ENCODE peak calls at places on chromosomes 11 and 22, in eight cellular contexts. B is cardiac muscle cell, O is fibroblast of lung, T is natural killer cell, Q is RWPE1, A is NB4, Y is adrenal gland, S is ovary. Z is an unnamed sample.
A peak's percentile ranks its signal among the peaks of the same experiment; 100 is the strongest.

GRCh38 chr11:109197656-109198055 is 224.3 kb upstream of the C11orf87 start:
- DNase-seq in Y (no peak), T (no peak), O (no peak), S (no peak), B (peak; percentile 59), A (peak; percentile 74), Q (no peak), Z (no peak)

GRCh38 chr11:2581151-2581930 is 118.5 kb downstream of the KCNQ1OT1 start:
- DNase-seq in O (no peak), T (peak; percentile 12), A (no peak), S (peak; percentile 5), Q (no peak), B (no peak), Y (peak; percentile 19), Z (peak; percentile 7)

GRCh38 chr11:69304686-69305085 is 10.7 kb downstream of the MYEOV start:
- DNase-seq in B (no peak), Q (no peak), O (no peak), Y (no peak), A (no peak), S (no peak), T (no peak), Z (no peak)

GRCh38 chr11:291281-292210 is 2.6 kb downstream of the PGGHG start:
- DNase-seq in A (no peak), B (no peak), O (no peak), Q (no peak), S (no peak), T (no peak), Y (no peak), Z (no peak)

GRCh38 chr11:91998466-91998865 is 226.2 kb upstream of the FAT3 start:
- DNase-seq in T (no peak), A (no peak), B (no peak), Y (no peak), S (no peak), Q (no peak), O (no peak), Z (no peak)

GRCh38 chr11:67665537-67666302 is 8.7 kb downstream of the ALDH3B2 start:
- DNase-seq in Q (no peak), S (no peak), B (no peak), A (no peak), O (no peak), T (no peak), Y (no peak), Z (no peak)

GRCh38 chr22:44331881-44332714 is 19.3 kb upstream of the SHISAL1 start:
- DNase-seq in O (peak; percentile 17), A (no peak), S (no peak), Q (no peak), B (peak; percentile 51), Y (no peak), T (no peak), Z (no peak)

GRCh38 chr11:47257518-47258316 is at the start of gene NR1H3:
- DNase-seq in O (peak; percentile 96), A (peak; percentile 93), Y (peak; percentile 71), T (peak; percentile 30), S (peak; percentile 88), Q (peak; percentile 41), B (peak; percentile 96), Z (peak; percentile 30)

GRCh38 chr22:49886346-49887073 is 31.7 kb downstream of the ALG12 start:
- DNase-seq in S (no peak), Y (no peak), T (no peak), A (no peak), Q (no peak), B (no peak), O (no peak), Z (no peak)

GRCh38 chr11:93494341-93494740 is 48.9 kb downstream of the SMCO4 start:
- DNase-seq in A (no peak), Y (no peak), S (no peak), B (no peak), T (no peak), O (no peak), Q (no peak), Z (no peak)

GRCh38 chr11:109641549-109641948 is 219.6 kb downstream of the C11orf87 start:
- DNase-seq in Q (peak; percentile 27), S (no peak), A (peak; percentile 53), T (no peak), B (peak; percentile 62), O (peak; percentile 1), Y (no peak), Z (peak; percentile 29)

GRCh38 chr11:34468209-34468841 is 29.6 kb downstream of the CAT start:
- DNase-seq in A (peak; percentile 76), O (peak; percentile 35), Y (peak; percentile 22), B (peak; percentile 45), T (no peak), S (no peak), Q (peak; percentile 43), Z (no peak)
- TF ChIP-seq CTCF in A (peak; percentile 90), O (peak; percentile 48), Y (peak; percentile 70), B (peak; percentile 64), T (peak; percentile 62), S (no peak), Q (peak; percentile 85), Z (peak; percentile 49)

GRCh38 chr11:6925636-6926207 is 504 bp upstream of the ZNF215 start:
- DNase-seq in S (no peak), O (no peak), Q (peak; percentile 1), B (peak; percentile 36), Y (no peak), T (no peak), A (no peak), Z (no peak)
- TF ChIP-seq CTCF in S (no peak), O (no peak), Q (no peak), B (no peak), Y (no peak), T (no peak), A (no peak), Z (no peak)

GRCh38 chr11:37061426-37061825 is 463.4 kb upstream of the RAG2 start:
- DNase-seq in T (no peak), A (no peak), S (no peak), Q (no peak), Y (no peak), O (no peak), B (no peak), Z (no peak)
- TF ChIP-seq CTCF in T (no peak), A (no peak), S (no peak), Q (no peak), Y (no peak), O (no peak), B (no peak), Z (no peak)

GRCh38 chr11:133619973-133620372 is 87.7 kb upstream of the OPCML start:
- DNase-seq in T (no peak), S (no peak), B (no peak), Y (no peak), Q (no peak), A (peak; percentile 33), O (no peak), Z (no peak)
- TF ChIP-seq CTCF in T (no peak), S (no peak), B (no peak), Y (no peak), Q (no peak), A (peak; percentile 27), O (no peak), Z (peak; percentile 30)

GRCh38 chr11:15258433-15259350 is 144.0 kb downstream of the INSC start:
- DNase-seq in B (peak; percentile 16), T (no peak), A (peak; percentile 11), Q (peak; percentile 18), S (no peak), Y (no peak), O (peak; percentile 66), Z (no peak)
- TF ChIP-seq CTCF in B (no peak), T (no peak), A (no peak), Q (no peak), S (no peak), Y (no peak), O (no peak), Z (peak; percentile 53)

DNA sequence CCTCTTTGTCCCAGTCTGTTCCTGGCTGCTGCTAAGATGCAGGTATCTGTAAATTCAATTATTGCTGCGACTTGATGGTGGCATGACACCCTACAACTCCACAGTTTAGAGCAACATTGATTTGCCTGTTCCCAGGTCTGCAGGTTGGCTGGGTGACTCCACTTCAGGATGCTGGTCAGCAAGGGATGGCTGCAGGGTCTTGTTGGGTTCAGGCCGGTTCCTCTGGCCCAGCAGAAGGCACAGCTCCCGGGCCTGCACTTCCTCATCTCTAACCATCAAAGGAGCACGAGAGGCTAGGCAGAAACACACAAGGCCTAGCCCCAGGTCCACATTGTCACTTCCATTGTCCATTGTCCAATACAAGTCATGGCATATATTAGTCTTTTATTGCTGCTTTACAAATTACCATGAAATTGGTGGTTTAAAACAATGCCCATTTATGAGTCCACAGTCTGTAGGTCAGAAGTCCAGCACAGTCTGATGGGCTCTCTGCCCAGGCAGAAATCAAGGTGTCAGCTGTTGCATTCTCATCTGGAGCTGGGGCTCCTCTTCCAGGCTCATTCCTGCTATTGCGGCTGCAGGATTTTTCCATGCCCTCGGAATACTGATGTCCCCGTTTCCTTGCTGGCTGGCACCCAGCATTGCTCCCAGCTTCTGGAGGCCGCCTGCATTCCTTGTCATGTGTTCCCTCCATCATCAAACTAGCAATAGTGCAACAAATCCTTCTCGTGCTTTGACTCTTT is 96.6 kb upstream of the LMO1 start:
- DNase-seq in Y (no peak), T (no peak), Q (no peak), S (no peak), A (no peak), O (no peak), B (peak; percentile 12), Z (no peak)
- TF ChIP-seq CTCF in Y (no peak), T (no peak), Q (no peak), S (no peak), A (no peak), O (no peak), B (no peak), Z (no peak)

Z was measured in progenitor cell of endocrine pancreas.